ENCODE peak calls at places on chromosomes 11 and 22, in five cellular contexts. M is adrenal gland, E is body of pancreas, T is tibial nerve, N is spleen. W is an unnamed sample.

GRCh38 chr22:22458896-22459588 is 49.5 kb downstream of the ZNF280B start:
- DNase-seq in N (no peak), E (no peak), M (no peak), T (no peak), W (no peak)

GRCh38 chr11:87019582-87020271 is 18.0 kb upstream of the TMEM135 start:
- DNase-seq in M (no peak), N (no peak), T (no peak), E (no peak), W (no peak)

GRCh38 chr22:24730864-24731263 is 43.7 kb downstream of the PIWIL3 start:
- DNase-seq in M (no peak), N (no peak), T (no peak), E (no peak), W (no peak)

GRCh38 chr11:124644426-124645280 is 22.0 kb downstream of the TBRG1 start:
- DNase-seq in T (peak; percentile 25), N (no peak), M (peak; percentile 27), E (peak; percentile 69), W (peak; percentile 31)

GRCh38 chr22:24894998-24895397 is 51.5 kb downstream of the LHFPL7 start:
- DNase-seq in E (peak; percentile 82), M (peak; percentile 62), N (no peak), T (peak; percentile 74), W (peak; percentile 57)

GRCh38 chr11:73637012-73637411 is 9.4 kb upstream of the PLEKHB1 start:
- DNase-seq in E (no peak), M (no peak), N (no peak), T (no peak), W (no peak)

GRCh38 chr11:92332986-92333385 is 108.4 kb downstream of the FAT3 start:
- DNase-seq in M (no peak), N (no peak), T (no peak), E (no peak), W (no peak)

GRCh38 chr11:64245797-64246623 is 733 bp downstream of the PPP1R14B start:
- DNase-seq in T (peak; percentile 58), E (peak; percentile 86), M (peak; percentile 84), N (peak; percentile 89), W (peak; percentile 92)

GRCh38 chr11:67253872-67254624 is 12.2 kb upstream of the GRK2 start:
- DNase-seq in N (no peak), E (no peak), M (no peak), T (no peak), W (no peak)

GRCh38 chr11:133930767-133931448 is 25.9 kb downstream of the IGSF9B start:
- DNase-seq in T (no peak), E (no peak), M (no peak), N (no peak), W (no peak)

GRCh38 chr22:17606472-17606871 is 22.1 kb downstream of the ATP6V1E1 start:
- DNase-seq in T (no peak), N (peak; percentile 19), M (no peak), E (no peak), W (no peak)

GRCh38 chr22:41831828-41832552 is 915 bp upstream of the SREBF2 start:
- DNase-seq in M (no peak), T (no peak), E (no peak), N (no peak), W (no peak)

GRCh38 chr11:130131957-130132850 is 27.4 kb upstream of the ST14 start:
- DNase-seq in T (peak; percentile 66), E (peak; percentile 68), M (peak; percentile 54), N (no peak), W (peak; percentile 38)

GRCh38 chr11:67463680-67464410 is 5.2 kb downstream of the TMEM134 start:
- DNase-seq in E (peak; percentile 71), M (peak; percentile 96), T (peak; percentile 58), N (peak; percentile 92), W (peak; percentile 38)

GRCh38 chr11:75236062-75236461 is 4.5 kb upstream of the TPBGL start:
- DNase-seq in E (no peak), N (no peak), T (no peak), M (no peak), W (no peak)

GRCh38 chr11:78061088-78061920 is 2.4 kb upstream of the THRSP start:
- DNase-seq in M (peak; percentile 71), N (no peak), T (no peak), E (peak; percentile 79), W (peak; percentile 66)

GRCh38 chr11:120398184-120398583 is 62.0 kb downstream of the ARHGEF12 start:
- DNase-seq in M (no peak), E (no peak), T (no peak), N (no peak), W (no peak)

GRCh38 chr11:31656051-31656450 is 146.5 kb downstream of the ELP4 start:
- DNase-seq in N (no peak), E (no peak), M (no peak), T (no peak), W (no peak)

GRCh38 chr11:61972796-61973602 is 5.6 kb upstream of the FTH1 start:
- DNase-seq in M (no peak), N (peak; percentile 71), T (no peak), E (peak; percentile 72), W (no peak)
- TF ChIP-seq POLR2A in M (no peak), N (no peak), T (peak; percentile 13), E (peak; percentile 42), W (no peak)

GRCh38 chr22:37732699-37733607 is 36.1 kb downstream of the TRIOBP start:
- DNase-seq in M (no peak), T (no peak), N (no peak), E (no peak), W (no peak)

GRCh38 chr22:37734402-37734700 is 37.5 kb downstream of the TRIOBP start:
- DNase-seq in T (no peak), N (no peak), E (no peak), M (no peak), W (no peak)

GRCh38 chr22:37731804-37732471 is 35.1 kb downstream of the TRIOBP start:
- DNase-seq in M (no peak), T (no peak), N (no peak), E (peak; percentile 59), W (no peak)

GRCh38 chr22:37733625-37734401 is 37.0 kb downstream of the TRIOBP start:
- DNase-seq in E (no peak), M (no peak), N (no peak), T (no peak), W (no peak)

DNA sequence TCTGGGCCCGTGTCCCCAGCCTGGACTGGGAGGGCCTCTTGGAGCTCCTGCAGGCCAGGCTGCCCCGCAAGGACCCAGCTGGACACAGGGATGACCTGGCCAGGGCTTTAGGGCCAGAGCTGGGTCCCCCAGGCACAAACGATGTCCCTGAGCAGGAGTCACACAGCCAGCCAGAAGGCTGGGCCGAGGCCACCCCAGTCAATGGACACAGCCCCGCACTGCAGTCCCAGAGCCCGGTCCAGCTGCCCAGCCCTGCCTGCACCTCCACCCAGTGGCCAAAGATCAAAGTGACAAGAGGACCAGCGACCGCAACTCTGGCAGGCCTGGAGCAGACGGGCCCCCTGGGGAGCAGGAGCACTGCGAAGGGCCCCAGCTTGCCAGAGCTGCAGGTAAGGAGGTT is 38.2 kb downstream of the TRIOBP start:
- DNase-seq in M (no peak), T (peak; percentile 46), E (no peak), N (no peak), W (no peak)
- TF ChIP-seq CTCF in M (peak; percentile 78), T (peak; percentile 48), E (peak; percentile 10), N (no peak), W (peak; percentile 50)

GRCh38 chr11:19196458-19196857 is 5.3 kb downstream of the CSRP3 start:
- DNase-seq in E (no peak), M (no peak), N (no peak), T (no peak), W (peak; percentile 11)

GRCh38 chr11:19200410-19201201 is 1.2 kb downstream of the CSRP3 start:
- DNase-seq in M (no peak), T (no peak), N (no peak), E (peak; percentile 3), W (peak; percentile 74)

GRCh38 chr11:19199766-19200165 is 2.0 kb downstream of the CSRP3 start:
- DNase-seq in E (no peak), N (no peak), T (no peak), M (no peak), W (no peak)

GRCh38 chr11:19201737-19202605 is at the start of gene CSRP3:
- DNase-seq in N (no peak), M (no peak), E (no peak), T (no peak), W (peak; percentile 84)

GRCh38 chr11:19199037-19199436 is 2.7 kb downstream of the CSRP3 start:
- DNase-seq in N (no peak), E (no peak), T (no peak), M (no peak), W (no peak)
- H3K4me1 ChIP-seq in N (no peaks in the 10 kb centered on the region), E (no peaks in the 10 kb centered on the region), T (no peaks in the 10 kb centered on the region), M (no peaks in the 10 kb centered on the region), W (peaks cover 61% of the 10 kb centered on the region)

GRCh38 chr22:39348909-39349505 is 784 bp upstream of the SYNGR1 start:
- DNase-seq in N (no peak), M (peak; percentile 42), T (no peak), E (peak; percentile 37), W (no peak)

GRCh38 chr22:39350803-39351688 is 1.3 kb downstream of the SYNGR1 start:
- DNase-seq in N (no peak), T (no peak), M (no peak), E (no peak), W (no peak)

GRCh38 chr22:39349967-39350802 is at the start of gene SYNGR1:
- DNase-seq in T (no peak), E (peak; percentile 15), N (peak; percentile 78), M (peak; percentile 45), W (no peak)

GRCh38 chr22:39351689-39352214 is 2.0 kb downstream of the SYNGR1 start:
- DNase-seq in M (no peak), N (peak; percentile 89), E (no peak), T (no peak), W (no peak)

DNA sequence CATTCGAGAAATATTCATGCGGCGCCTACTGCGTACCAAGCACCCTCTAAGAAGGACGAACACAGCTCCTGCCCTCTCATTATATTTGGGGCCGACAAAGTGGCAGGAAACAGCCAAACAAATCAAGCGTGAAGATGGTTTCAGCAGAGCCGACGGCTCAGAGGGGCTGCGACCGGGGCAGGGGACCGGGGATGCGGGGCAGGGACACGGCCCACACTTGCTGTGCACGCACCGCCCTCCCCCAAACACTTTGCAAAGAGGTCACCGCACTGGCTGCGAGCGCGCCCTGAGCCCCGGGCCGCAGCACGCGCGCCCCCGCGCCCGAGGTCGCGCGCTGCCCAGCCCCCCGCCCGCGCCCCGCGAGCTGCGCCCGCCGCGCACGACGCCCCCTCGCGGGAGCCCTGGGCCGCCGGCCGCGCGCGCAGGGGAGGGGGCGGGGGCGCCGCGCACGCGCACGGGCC is 255 bp upstream of the SYNGR1 start:
- DNase-seq in M (peak; percentile 53), T (no peak), N (peak; percentile 79), E (peak; percentile 33), W (no peak)
- TF ChIP-seq POLR2A in M (no peak), T (no peak), N (no peak), E (no peak), W (no peak)

DNA sequence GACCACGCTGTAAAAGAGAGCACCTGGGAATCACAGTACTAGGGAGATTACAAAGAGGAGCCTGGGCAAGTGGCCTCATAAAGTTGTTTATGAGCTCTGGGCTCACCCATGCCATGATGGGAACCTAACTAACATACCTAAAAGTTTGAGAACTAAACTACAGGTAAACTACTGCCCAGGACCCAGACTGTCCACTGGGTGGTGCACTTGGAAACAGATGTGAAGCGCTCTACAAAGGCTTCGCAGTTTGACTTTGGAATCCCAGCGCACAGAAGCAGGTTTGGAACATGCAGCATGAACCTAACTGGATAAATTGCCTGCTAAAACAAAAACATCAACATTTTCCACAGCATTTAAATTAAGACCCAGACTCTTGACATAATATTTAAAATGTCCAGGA is 418.6 kb downstream of the FAM181B start:
- DNase-seq in N (no peak), T (peak; percentile 12), E (peak; percentile 41), M (peak; percentile 17), W (no peak)
- TF ChIP-seq CTCF in N (no peak), T (no peak), E (peak; percentile 30), M (peak; percentile 53), W (no peak)

GRCh38 chr11:117824571-117825537 is at the start of gene FXYD2:
- DNase-seq in T (peak; percentile 28), E (peak; percentile 72), N (peak; percentile 77), M (peak; percentile 23), W (peak; percentile 58)
- H3K4me1 ChIP-seq in T (no peaks in the 10 kb centered on the region), E (peaks cover 55% of the 10 kb centered on the region), N (peaks cover 76% of the 10 kb centered on the region), M (no peaks in the 10 kb centered on the region), W (peaks cover 8% of the 10 kb centered on the region)